ENCODE peak calls at places on chromosome 3, in six cellular contexts. E, L, C, A, K and U are unnamed samples.

GRCh38 chr3:51968175-51968681 is 974 bp upstream of the PCBP4 start:
- DNase-seq in A (no peak), E (peak; percentile 54), K (no peak), L (no peak), C (no peak), U (peak; percentile 93)

GRCh38 chr3:190306513-190307163 is 15.6 kb downstream of the CLDN1 start:
- DNase-seq in A (no peak), L (no peak), C (peak; percentile 92), K (no peak), E (no peak), U (no peak)

GRCh38 chr3:52848617-52849016 is 13.8 kb upstream of the MUSTN1 start:
- DNase-seq in E (no peak), L (no peak), C (peak; percentile 66), A (no peak), K (peak; percentile 38), U (no peak)

GRCh38 chr3:127779747-127780146 is 42.6 kb downstream of the MGLL start:
- DNase-seq in C (peak; percentile 21), L (no peak), E (no peak), K (no peak), A (no peak), U (no peak)

GRCh38 chr3:177528306-177529070 is 331.2 kb upstream of the TBL1XR1 start:
- DNase-seq in K (no peak), A (no peak), L (no peak), C (no peak), E (no peak), U (no peak)

GRCh38 chr3:49277357-49277723 is 308 bp upstream of the C3orf62 start:
- DNase-seq in L (no peak), K (no peak), A (no peak), E (no peak), C (peak; percentile 51), U (no peak)

GRCh38 chr3:30699927-30700326 is 93.5 kb downstream of the TGFBR2 start:
- DNase-seq in C (no peak), A (no peak), K (no peak), E (no peak), L (no peak), U (no peak)

GRCh38 chr3:171755015-171755589 is 55.2 kb downstream of the PLD1 start:
- DNase-seq in K (no peak), A (no peak), L (no peak), C (no peak), E (no peak), U (no peak)

GRCh38 chr3:109265300-109265699 is 51.0 kb downstream of the DPPA2 start:
- DNase-seq in C (no peak), L (no peak), A (no peak), E (no peak), K (no peak), U (no peak)

GRCh38 chr3:59607628-59608027 is 557.8 kb upstream of the CFAP20DC start:
- DNase-seq in E (no peak), K (no peak), L (no peak), C (peak; percentile 11), A (no peak), U (no peak)